ENCODE peak calls at places on chromosomes 5 and 9, in seven cellular contexts. One of them, this sample, is unnamed.

GRCh38 chr5:16866795-16867584 is 69.1 kb downstream of the MYO10 start:
- DNase-seq in PC-3: no peak
- DNase-seq in MCF 10A: no peak
- DNase-seq in A549: no peak
- DNase-seq in colonic mucosa: no peak
- DNase-seq in transverse colon: peak
- DNase-seq in breast epithelium: no peak
- DNase-seq in this sample: no peak

GRCh38 chr5:103624035-103624461 is 61.5 kb upstream of the NUDT12 start:
- DNase-seq in breast epithelium: no peak
- DNase-seq in transverse colon: no peak
- DNase-seq in colonic mucosa: no peak
- DNase-seq in MCF 10A: peak
- DNase-seq in PC-3: peak
- DNase-seq in A549: no peak
- DNase-seq in this sample: no peak

GRCh38 chr5:31021181-31021624 is 172.3 kb upstream of the CDH6 start:
- DNase-seq in PC-3: peak
- DNase-seq in A549: peak
- DNase-seq in MCF 10A: no peak
- DNase-seq in breast epithelium: no peak
- DNase-seq in colonic mucosa: no peak
- DNase-seq in transverse colon: no peak
- DNase-seq in this sample: no peak

GRCh38 chr9:81492710-81493447 is 196.5 kb downstream of the TLE1 start:
- DNase-seq in colonic mucosa: no peak
- DNase-seq in A549: peak
- DNase-seq in MCF 10A: peak
- DNase-seq in breast epithelium: no peak
- DNase-seq in PC-3: peak
- DNase-seq in transverse colon: no peak
- DNase-seq in this sample: no peak

GRCh38 chr5:129609710-129610109 is 138.2 kb upstream of the MINAR2 start:
- DNase-seq in breast epithelium: no peak
- DNase-seq in PC-3: no peak
- DNase-seq in colonic mucosa: no peak
- DNase-seq in MCF 10A: no peak
- DNase-seq in transverse colon: no peak
- DNase-seq in A549: no peak
- DNase-seq in this sample: no peak

GRCh38 chr5:87081511-87082372 is 185.9 kb upstream of the RASA1 start:
- DNase-seq in transverse colon: peak
- DNase-seq in MCF 10A: no peak
- DNase-seq in PC-3: no peak
- DNase-seq in breast epithelium: no peak
- DNase-seq in A549: no peak
- DNase-seq in colonic mucosa: peak
- DNase-seq in this sample: no peak

GRCh38 chr5:124952079-124952478 is 205.6 kb upstream of the ZNF608 start:
- DNase-seq in breast epithelium: no peak
- DNase-seq in colonic mucosa: no peak
- DNase-seq in transverse colon: peak
- DNase-seq in MCF 10A: peak
- DNase-seq in PC-3: no peak
- DNase-seq in A549: no peak
- DNase-seq in this sample: no peak

GRCh38 chr9:83708515-83709158 is 879 bp upstream of the UBQLN1 start:
- DNase-seq in A549: peak
- DNase-seq in PC-3: peak
- DNase-seq in breast epithelium: peak
- DNase-seq in transverse colon: peak
- DNase-seq in colonic mucosa: peak
- DNase-seq in MCF 10A: peak
- DNase-seq in this sample: peak

GRCh38 chr9:112132356-112132755 is 42.7 kb downstream of the SUSD1 start:
- DNase-seq in MCF 10A: no peak
- DNase-seq in transverse colon: no peak
- DNase-seq in breast epithelium: no peak
- DNase-seq in A549: no peak
- DNase-seq in PC-3: no peak
- DNase-seq in colonic mucosa: no peak
- DNase-seq in this sample: no peak

GRCh38 chr5:143976055-143976454 is 164.1 kb downstream of the HMHB1 start:
- DNase-seq in MCF 10A: no peak
- DNase-seq in colonic mucosa: no peak
- DNase-seq in A549: no peak
- DNase-seq in PC-3: peak
- DNase-seq in breast epithelium: no peak
- DNase-seq in transverse colon: no peak
- DNase-seq in this sample: no peak

GRCh38 chr9:123225374-123225813 is 43.0 kb downstream of the STRBP start:
- DNase-seq in transverse colon: peak
- DNase-seq in A549: peak
- DNase-seq in PC-3: peak
- DNase-seq in colonic mucosa: peak
- DNase-seq in MCF 10A: peak
- DNase-seq in breast epithelium: no peak
- DNase-seq in this sample: no peak

DNA sequence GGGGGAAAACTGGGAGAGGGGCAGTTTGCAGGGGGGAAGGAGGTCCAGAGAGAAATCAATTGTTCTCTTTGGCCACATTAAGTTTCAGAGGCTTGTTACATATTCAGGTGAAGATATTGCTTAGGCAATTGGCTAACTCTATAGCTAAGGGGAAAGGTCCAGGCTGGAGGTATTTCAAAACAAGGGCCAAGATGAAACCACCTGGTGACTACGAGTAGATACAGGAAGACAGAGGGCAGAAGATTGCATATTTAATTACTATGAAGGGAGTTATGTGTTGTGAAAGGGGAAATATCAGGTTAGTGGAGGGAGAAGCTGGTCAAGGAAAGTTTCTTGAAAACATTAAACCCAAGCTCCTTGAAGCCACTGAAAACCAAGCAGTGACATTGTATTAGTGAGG is 1.9 kb upstream of the RAD23B start:
- DNase-seq in breast epithelium: no peak
- DNase-seq in MCF 10A: peak
- DNase-seq in transverse colon: no peak
- DNase-seq in A549: no peak
- DNase-seq in PC-3: no peak
- DNase-seq in colonic mucosa: no peak
- DNase-seq in this sample: no peak
- TF ChIP-seq CTCF in breast epithelium: no peak
- TF ChIP-seq CTCF in MCF 10A: no peak
- TF ChIP-seq CTCF in transverse colon: no peak
- TF ChIP-seq CTCF in A549: no peak
- TF ChIP-seq CTCF in PC-3: no peak
- TF ChIP-seq CTCF in colonic mucosa: no peak
- TF ChIP-seq CTCF in this sample: no peak

GRCh38 chr9:19104528-19105282 is 2.0 kb upstream of the HAUS6 start:
- DNase-seq in MCF 10A: no peak
- DNase-seq in transverse colon: no peak
- DNase-seq in A549: no peak
- DNase-seq in breast epithelium: no peak
- DNase-seq in colonic mucosa: peak
- DNase-seq in PC-3: no peak
- DNase-seq in this sample: no peak

GRCh38 chr9:19101203-19101602 is 1.5 kb downstream of the HAUS6 start:
- DNase-seq in PC-3: no peak
- DNase-seq in MCF 10A: peak
- DNase-seq in colonic mucosa: no peak
- DNase-seq in breast epithelium: no peak
- DNase-seq in transverse colon: no peak
- DNase-seq in A549: no peak
- DNase-seq in this sample: no peak

GRCh38 chr9:19108038-19108437 is 5.3 kb upstream of the HAUS6 start:
- DNase-seq in colonic mucosa: no peak
- DNase-seq in transverse colon: no peak
- DNase-seq in PC-3: no peak
- DNase-seq in A549: no peak
- DNase-seq in breast epithelium: no peak
- DNase-seq in MCF 10A: no peak
- DNase-seq in this sample: no peak

GRCh38 chr9:19102181-19102630 is 498 bp downstream of the HAUS6 start:
- DNase-seq in colonic mucosa: peak
- DNase-seq in breast epithelium: no peak
- DNase-seq in transverse colon: peak
- DNase-seq in A549: no peak
- DNase-seq in PC-3: peak
- DNase-seq in MCF 10A: peak
- DNase-seq in this sample: no peak

DNA sequence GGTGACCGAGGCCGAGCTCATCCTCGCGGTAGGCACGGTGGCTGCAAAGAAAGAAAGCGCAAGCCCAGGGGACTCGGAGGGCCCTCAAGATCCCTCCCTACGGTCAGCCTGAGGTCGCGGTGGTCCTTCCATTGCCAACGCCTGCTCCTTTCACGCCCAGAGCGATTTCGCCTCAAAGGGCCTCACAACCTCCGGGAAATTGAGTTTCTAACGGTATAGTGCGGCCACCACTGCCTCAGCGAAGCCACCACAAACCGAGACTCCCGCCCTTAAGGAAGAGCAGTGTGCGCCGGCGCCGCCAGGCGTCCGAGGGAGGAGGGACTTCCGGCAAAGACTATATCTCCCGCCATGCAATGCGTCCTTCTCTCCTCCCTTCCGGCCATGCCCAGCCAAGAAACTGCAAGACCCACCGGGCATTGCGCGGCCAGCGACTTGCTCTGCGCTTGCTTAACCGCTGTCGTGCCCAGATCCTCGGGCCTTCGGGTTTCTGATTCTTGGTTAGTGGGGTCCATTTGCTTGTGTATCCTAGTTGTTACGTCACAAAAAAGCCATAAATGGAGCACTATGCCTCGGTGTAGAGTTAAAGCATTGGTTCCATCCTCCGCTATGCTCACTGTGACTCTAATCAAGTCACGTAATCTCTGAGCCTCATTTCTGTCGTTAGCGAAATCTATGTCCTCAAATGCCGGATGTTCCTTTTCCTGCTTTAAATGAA is at the start of gene HAUS6:
- DNase-seq in breast epithelium: peak
- DNase-seq in MCF 10A: peak
- DNase-seq in colonic mucosa: peak
- DNase-seq in A549: peak
- DNase-seq in PC-3: peak
- DNase-seq in transverse colon: peak
- DNase-seq in this sample: peak
- TF ChIP-seq CTCF in breast epithelium: peak
- TF ChIP-seq CTCF in MCF 10A: no peak
- TF ChIP-seq CTCF in colonic mucosa: peak
- TF ChIP-seq CTCF in A549: no peak
- TF ChIP-seq CTCF in PC-3: no peak
- TF ChIP-seq CTCF in transverse colon: peak
- TF ChIP-seq CTCF in this sample: peak

DNA sequence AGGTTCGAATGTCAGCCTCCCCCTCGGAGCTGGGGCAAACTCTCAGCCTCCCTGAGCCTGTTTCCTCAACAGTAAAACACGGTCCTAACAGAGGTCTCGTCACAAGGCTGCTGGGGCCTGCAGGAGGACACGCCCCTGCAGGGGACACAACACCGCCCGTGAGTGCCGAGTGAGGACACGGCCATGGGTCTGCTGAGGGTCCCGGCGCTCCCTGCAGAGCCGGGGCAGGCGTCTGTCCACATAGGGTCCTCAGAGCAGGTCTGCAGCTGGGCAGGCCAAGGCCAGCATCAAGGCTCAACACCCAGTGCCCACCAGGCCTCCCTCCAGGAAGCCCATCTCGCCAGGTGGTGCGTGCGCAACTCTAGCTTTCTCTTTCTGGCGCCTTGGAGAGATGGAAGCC is 125.2 kb downstream of the VAV2 start:
- DNase-seq in breast epithelium: no peak
- DNase-seq in colonic mucosa: no peak
- DNase-seq in transverse colon: no peak
- DNase-seq in MCF 10A: no peak
- DNase-seq in PC-3: no peak
- DNase-seq in A549: no peak
- DNase-seq in this sample: no peak
- TF ChIP-seq CTCF in breast epithelium: no peak
- TF ChIP-seq CTCF in colonic mucosa: no peak
- TF ChIP-seq CTCF in transverse colon: no peak
- TF ChIP-seq CTCF in MCF 10A: no peak
- TF ChIP-seq CTCF in PC-3: no peak
- TF ChIP-seq CTCF in A549: no peak
- TF ChIP-seq CTCF in this sample: no peak

GRCh38 chr9:137240321-137240840 is 706 bp upstream of the TUBB4B start:
- DNase-seq in breast epithelium: peak
- DNase-seq in transverse colon: peak
- DNase-seq in MCF 10A: peak
- DNase-seq in PC-3: peak
- DNase-seq in colonic mucosa: peak
- DNase-seq in A549: peak
- DNase-seq in this sample: no peak

GRCh38 chr9:137236238-137236935 is 4.7 kb upstream of the TUBB4B start:
- DNase-seq in MCF 10A: peak
- DNase-seq in transverse colon: peak
- DNase-seq in breast epithelium: peak
- DNase-seq in PC-3: peak
- DNase-seq in A549: peak
- DNase-seq in colonic mucosa: peak
- DNase-seq in this sample: peak

GRCh38 chr9:137235424-137236237 is 4.9 kb downstream of the SLC34A3 start:
- DNase-seq in MCF 10A: no peak
- DNase-seq in PC-3: no peak
- DNase-seq in colonic mucosa: no peak
- DNase-seq in breast epithelium: no peak
- DNase-seq in transverse colon: no peak
- DNase-seq in A549: no peak
- DNase-seq in this sample: no peak

GRCh38 chr9:137236936-137237421 is 4.1 kb upstream of the TUBB4B start:
- DNase-seq in MCF 10A: no peak
- DNase-seq in PC-3: no peak
- DNase-seq in breast epithelium: no peak
- DNase-seq in transverse colon: no peak
- DNase-seq in A549: no peak
- DNase-seq in colonic mucosa: no peak
- DNase-seq in this sample: no peak

DNA sequence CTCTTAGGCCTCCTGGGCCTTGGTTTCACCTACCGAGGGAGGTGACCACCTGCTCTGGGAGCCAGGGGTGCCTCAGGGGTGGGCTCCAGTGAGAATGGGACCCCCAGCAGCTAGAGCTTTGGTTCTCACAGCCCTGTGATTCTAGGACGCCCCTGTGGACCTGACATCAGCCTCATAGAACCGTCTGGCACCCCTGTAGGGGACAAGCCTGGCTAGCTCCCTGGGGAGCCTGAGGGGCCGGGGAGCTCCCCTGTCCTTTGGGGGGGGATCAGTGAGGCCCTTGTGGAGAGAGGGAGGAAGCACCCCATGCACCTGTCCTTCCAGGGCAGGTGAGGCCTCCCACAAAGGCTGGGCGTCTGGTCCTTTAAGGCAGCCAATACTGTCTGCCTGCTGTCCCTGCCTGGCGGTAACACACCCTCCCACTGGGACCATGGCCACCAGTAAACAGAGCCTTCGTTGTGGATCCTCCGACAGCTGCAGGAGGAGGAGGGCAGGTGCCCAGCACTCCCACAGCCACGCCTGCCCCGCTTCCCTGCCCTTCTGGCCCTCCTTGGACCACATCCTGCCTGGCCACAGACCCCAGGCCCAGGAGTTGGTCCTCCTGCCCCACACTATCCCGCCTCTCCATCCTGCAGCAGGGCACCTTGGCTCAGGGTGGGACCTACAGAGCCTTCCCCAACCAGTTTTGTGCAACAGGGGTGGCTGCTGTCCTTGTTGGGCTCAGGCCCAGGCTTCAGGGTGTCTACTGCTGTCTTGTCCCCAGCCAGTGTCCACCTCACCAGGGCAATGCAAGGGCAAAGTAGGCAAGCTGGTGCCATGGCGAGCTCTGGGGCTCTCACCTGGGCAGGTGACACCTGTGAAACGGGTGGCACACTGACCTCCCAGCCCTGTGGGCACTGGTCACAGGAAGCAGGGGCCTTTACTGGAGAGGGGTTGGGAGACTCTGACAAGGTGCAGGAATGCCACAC is 3.0 kb upstream of the TUBB4B start:
- DNase-seq in A549: peak
- DNase-seq in MCF 10A: no peak
- DNase-seq in breast epithelium: peak
- DNase-seq in PC-3: peak
- DNase-seq in colonic mucosa: peak
- DNase-seq in transverse colon: peak
- DNase-seq in this sample: no peak
- TF ChIP-seq CTCF in A549: no peak
- TF ChIP-seq CTCF in MCF 10A: no peak
- TF ChIP-seq CTCF in breast epithelium: no peak
- TF ChIP-seq CTCF in PC-3: no peak
- TF ChIP-seq CTCF in colonic mucosa: no peak
- TF ChIP-seq CTCF in transverse colon: peak
- TF ChIP-seq CTCF in this sample: no peak

This sample was measured in progenitor cell of endocrine pancreas.